ENCODE peak calls at places on chromosomes 1 and 21, in five cellular contexts. One of them, this sample, is unnamed.

GRCh38 chr1:214259353-214259982 is 21.5 kb upstream of the SMYD2 start:
- DNase-seq in ascending aorta: no peak
- DNase-seq in right atrium auricular region: no peak
- DNase-seq in fibroblast of lung: no peak
- DNase-seq in heart left ventricle: no peak
- DNase-seq in this sample: no peak

GRCh38 chr1:225354906-225355305 is 72.9 kb downstream of the LBR start:
- DNase-seq in right atrium auricular region: no peak
- DNase-seq in ascending aorta: no peak
- DNase-seq in heart left ventricle: no peak
- DNase-seq in fibroblast of lung: peak; percentile 3
- DNase-seq in this sample: no peak

GRCh38 chr21:44850905-44851657 is 22.4 kb downstream of the PTTG1IP start:
- DNase-seq in fibroblast of lung: no peak
- DNase-seq in right atrium auricular region: no peak
- DNase-seq in heart left ventricle: no peak
- DNase-seq in ascending aorta: no peak
- DNase-seq in this sample: no peak

GRCh38 chr1:214584805-214585766 is 17.9 kb upstream of the CENPF start:
- DNase-seq in ascending aorta: no peak
- DNase-seq in heart left ventricle: no peak
- DNase-seq in fibroblast of lung: peak; percentile 75
- DNase-seq in right atrium auricular region: no peak
- DNase-seq in this sample: no peak

GRCh38 chr1:201310986-201311355 is 27.7 kb downstream of the PKP1 start:
- DNase-seq in right atrium auricular region: no peak
- DNase-seq in heart left ventricle: peak; percentile 44
- DNase-seq in fibroblast of lung: peak; percentile 42
- DNase-seq in ascending aorta: no peak
- DNase-seq in this sample: no peak

GRCh38 chr1:108130812-108131211 is 69.3 kb downstream of the SLC25A24 start:
- DNase-seq in fibroblast of lung: no peak
- DNase-seq in ascending aorta: no peak
- DNase-seq in right atrium auricular region: no peak
- DNase-seq in heart left ventricle: no peak
- DNase-seq in this sample: no peak

GRCh38 chr1:218408942-218409341 is 63.8 kb downstream of the TGFB2 start:
- DNase-seq in right atrium auricular region: no peak
- DNase-seq in fibroblast of lung: no peak
- DNase-seq in ascending aorta: no peak
- DNase-seq in heart left ventricle: no peak
- DNase-seq in this sample: no peak

GRCh38 chr1:106747791-106748190 is 308.7 kb upstream of the PRMT6 start:
- DNase-seq in right atrium auricular region: no peak
- DNase-seq in fibroblast of lung: no peak
- DNase-seq in ascending aorta: peak; percentile 58
- DNase-seq in heart left ventricle: no peak
- DNase-seq in this sample: no peak

GRCh38 chr1:92442351-92442750 is 44.4 kb downstream of the GFI1 start:
- DNase-seq in heart left ventricle: no peak
- DNase-seq in right atrium auricular region: no peak
- DNase-seq in ascending aorta: no peak
- DNase-seq in fibroblast of lung: no peak
- DNase-seq in this sample: no peak

GRCh38 chr1:185453496-185454192 is 136.6 kb upstream of the IVNS1ABP start:
- DNase-seq in ascending aorta: no peak
- DNase-seq in heart left ventricle: no peak
- DNase-seq in fibroblast of lung: peak; percentile 34
- DNase-seq in right atrium auricular region: no peak
- DNase-seq in this sample: no peak

GRCh38 chr1:212518188-212518951 is 85.7 kb downstream of the NENF start:
- DNase-seq in right atrium auricular region: peak; percentile 77
- DNase-seq in ascending aorta: peak; percentile 75
- DNase-seq in heart left ventricle: peak; percentile 82
- DNase-seq in fibroblast of lung: peak; percentile 78
- DNase-seq in this sample: no peak

GRCh38 chr1:52632732-52633290 is at the start of gene SHISAL2A:
- DNase-seq in right atrium auricular region: no peak
- DNase-seq in fibroblast of lung: peak; percentile 6
- DNase-seq in ascending aorta: no peak
- DNase-seq in heart left ventricle: peak; percentile 28
- DNase-seq in this sample: no peak

GRCh38 chr1:116408803-116409720 is 36.0 kb downstream of the ATP1A1 start:
- DNase-seq in fibroblast of lung: no peak
- DNase-seq in right atrium auricular region: no peak
- DNase-seq in ascending aorta: no peak
- DNase-seq in heart left ventricle: no peak
- DNase-seq in this sample: no peak
- H3K27ac ChIP-seq in fibroblast of lung: no peak overlapping the region
- H3K27ac ChIP-seq in right atrium auricular region: no peak overlapping the region
- H3K27ac ChIP-seq in ascending aorta: no peak overlapping the region
- H3K27ac ChIP-seq in heart left ventricle: peak overlapping the region; percentile 78
- H3K27ac ChIP-seq in this sample: no peak overlapping the region

DNA sequence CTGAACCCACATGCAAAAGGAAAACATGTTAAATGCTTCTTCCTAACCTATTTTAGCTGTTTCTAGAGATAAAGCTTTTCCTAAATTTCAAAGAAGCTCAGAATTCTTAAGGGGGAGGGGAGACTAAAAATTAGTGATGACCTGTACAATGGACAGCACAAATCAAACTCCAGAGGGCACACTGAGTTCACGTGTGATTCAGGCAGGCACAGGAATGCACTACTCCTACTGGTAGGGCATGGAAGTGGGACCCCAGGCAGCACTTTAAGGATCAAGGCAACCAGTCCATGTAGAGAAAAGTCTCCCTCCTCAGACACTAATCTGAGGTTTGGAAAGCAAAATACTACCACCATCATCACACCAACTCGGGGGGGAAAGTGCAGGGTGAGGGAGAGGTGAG is 31.3 kb upstream of the CLCA4 start:
- DNase-seq in ascending aorta: no peak
- DNase-seq in fibroblast of lung: peak; percentile 28
- DNase-seq in heart left ventricle: no peak
- DNase-seq in right atrium auricular region: no peak
- DNase-seq in this sample: no peak
- TF ChIP-seq CTCF in ascending aorta: no peak
- TF ChIP-seq CTCF in fibroblast of lung: no peak
- TF ChIP-seq CTCF in heart left ventricle: peak; percentile 35
- TF ChIP-seq CTCF in right atrium auricular region: no peak
- TF ChIP-seq CTCF in this sample: no peak

GRCh38 chr1:8680628-8681316 is 136.7 kb downstream of the RERE start:
- DNase-seq in right atrium auricular region: no peak
- DNase-seq in heart left ventricle: no peak
- DNase-seq in ascending aorta: no peak
- DNase-seq in fibroblast of lung: no peak
- DNase-seq in this sample: no peak
- H3K4me3 ChIP-seq in right atrium auricular region: no peak overlapping the region
- H3K4me3 ChIP-seq in heart left ventricle: peak overlapping the region; percentile 39
- H3K4me3 ChIP-seq in ascending aorta: no peak overlapping the region
- H3K4me3 ChIP-seq in fibroblast of lung: peak overlapping the region; percentile 44
- H3K4me3 ChIP-seq in this sample: peak overlapping the region; percentile 7

GRCh38 chr1:81803423-81804103 is 2.8 kb downstream of the ADGRL2 start:
- DNase-seq in ascending aorta: no peak
- DNase-seq in fibroblast of lung: peak; percentile 47
- DNase-seq in right atrium auricular region: no peak
- DNase-seq in heart left ventricle: no peak
- DNase-seq in this sample: peak; percentile 5
- H3K27ac ChIP-seq in ascending aorta: peak overlapping the region; percentile 96
- H3K27ac ChIP-seq in fibroblast of lung: peak overlapping the region; percentile 48
- H3K27ac ChIP-seq in right atrium auricular region: peak overlapping the region; percentile 98
- H3K27ac ChIP-seq in heart left ventricle: peak overlapping the region; percentile 98
- H3K27ac ChIP-seq in this sample: no peak overlapping the region

GRCh38 chr1:156052862-156053769 is 482 bp downstream of the UBQLN4 start:
- DNase-seq in fibroblast of lung: peak; percentile 72
- DNase-seq in ascending aorta: peak; percentile 80
- DNase-seq in right atrium auricular region: peak; percentile 60
- DNase-seq in heart left ventricle: peak; percentile 69
- DNase-seq in this sample: peak; percentile 44
- TF ChIP-seq CTCF in fibroblast of lung: no peak
- TF ChIP-seq CTCF in ascending aorta: no peak
- TF ChIP-seq CTCF in right atrium auricular region: no peak
- TF ChIP-seq CTCF in heart left ventricle: peak; percentile 35
- TF ChIP-seq CTCF in this sample: no peak

GRCh38 chr1:231423648-231424047 is 1.6 kb upstream of the EGLN1 start:
- DNase-seq in ascending aorta: no peak
- DNase-seq in fibroblast of lung: no peak
- DNase-seq in right atrium auricular region: no peak
- DNase-seq in heart left ventricle: no peak
- DNase-seq in this sample: no peak
- H3K4me3 ChIP-seq in ascending aorta: no peak overlapping the region
- H3K4me3 ChIP-seq in fibroblast of lung: no peak overlapping the region
- H3K4me3 ChIP-seq in right atrium auricular region: no peak overlapping the region
- H3K4me3 ChIP-seq in heart left ventricle: peak overlapping the region; percentile 86
- H3K4me3 ChIP-seq in this sample: no peak overlapping the region

GRCh38 chr1:62198781-62199125 is 4.1 kb downstream of the L1TD1 start:
- DNase-seq in ascending aorta: no peak
- DNase-seq in heart left ventricle: no peak
- DNase-seq in fibroblast of lung: peak; percentile 20
- DNase-seq in right atrium auricular region: no peak
- DNase-seq in this sample: no peak

GRCh38 chr1:62198069-62198780 is 3.6 kb downstream of the L1TD1 start:
- DNase-seq in ascending aorta: no peak
- DNase-seq in fibroblast of lung: no peak
- DNase-seq in right atrium auricular region: no peak
- DNase-seq in heart left ventricle: no peak
- DNase-seq in this sample: no peak

GRCh38 chr1:62194651-62195282 is at the start of gene L1TD1:
- DNase-seq in right atrium auricular region: no peak
- DNase-seq in fibroblast of lung: peak; percentile 17
- DNase-seq in ascending aorta: no peak
- DNase-seq in heart left ventricle: no peak
- DNase-seq in this sample: no peak

GRCh38 chr1:62196091-62196690 is 1.5 kb downstream of the L1TD1 start:
- DNase-seq in right atrium auricular region: no peak
- DNase-seq in ascending aorta: no peak
- DNase-seq in heart left ventricle: no peak
- DNase-seq in fibroblast of lung: no peak
- DNase-seq in this sample: no peak
- H3K27ac ChIP-seq in right atrium auricular region: no peak overlapping the region
- H3K27ac ChIP-seq in ascending aorta: no peak overlapping the region
- H3K27ac ChIP-seq in heart left ventricle: no peak overlapping the region
- H3K27ac ChIP-seq in fibroblast of lung: no peak overlapping the region
- H3K27ac ChIP-seq in this sample: no peak overlapping the region